ENCODE peak calls at places on chromosomes 11 and 22, in six cellular contexts. One of them, this sample, is unnamed.

GRCh38 chr22:42635531-42635930 is 4.9 kb downstream of the ATP5MGL start:
- DNase-seq in fibroblast of lung: peak
- DNase-seq in mesendoderm: no peak
- DNase-seq in astrocyte: peak
- DNase-seq in PC-3: peak
- DNase-seq in neural progenitor cell: no peak
- DNase-seq in this sample: peak

GRCh38 chr11:74870485-74870884 is 78.4 kb downstream of the XRRA1 start:
- DNase-seq in neural progenitor cell: peak
- DNase-seq in mesendoderm: peak
- DNase-seq in PC-3: peak
- DNase-seq in fibroblast of lung: peak
- DNase-seq in astrocyte: peak
- DNase-seq in this sample: peak

GRCh38 chr11:17930544-17931144 is 82.2 kb downstream of the SERGEF start:
- DNase-seq in fibroblast of lung: no peak
- DNase-seq in PC-3: no peak
- DNase-seq in neural progenitor cell: no peak
- DNase-seq in mesendoderm: peak
- DNase-seq in astrocyte: no peak
- DNase-seq in this sample: no peak

GRCh38 chr11:117458275-117459120 is 130.8 kb downstream of the CEP164 start:
- DNase-seq in PC-3: no peak
- DNase-seq in mesendoderm: no peak
- DNase-seq in astrocyte: no peak
- DNase-seq in neural progenitor cell: no peak
- DNase-seq in fibroblast of lung: no peak
- DNase-seq in this sample: no peak

GRCh38 chr11:102932678-102933077 is 22.9 kb downstream of the MMP13 start:
- DNase-seq in neural progenitor cell: no peak
- DNase-seq in fibroblast of lung: no peak
- DNase-seq in PC-3: no peak
- DNase-seq in astrocyte: no peak
- DNase-seq in mesendoderm: no peak
- DNase-seq in this sample: peak

GRCh38 chr22:47623056-47623739 is 860.7 kb downstream of the TBC1D22A start:
- DNase-seq in neural progenitor cell: no peak
- DNase-seq in mesendoderm: no peak
- DNase-seq in fibroblast of lung: no peak
- DNase-seq in astrocyte: no peak
- DNase-seq in PC-3: no peak
- DNase-seq in this sample: no peak

GRCh38 chr11:63212742-63213141 is 30.7 kb downstream of the SLC22A25 start:
- DNase-seq in mesendoderm: peak
- DNase-seq in neural progenitor cell: peak
- DNase-seq in PC-3: peak
- DNase-seq in astrocyte: no peak
- DNase-seq in fibroblast of lung: peak
- DNase-seq in this sample: peak

GRCh38 chr11:65899356-65900124 is 648 bp downstream of the FOSL1 start:
- DNase-seq in neural progenitor cell: peak
- DNase-seq in PC-3: peak
- DNase-seq in fibroblast of lung: peak
- DNase-seq in astrocyte: peak
- DNase-seq in mesendoderm: peak
- DNase-seq in this sample: peak

GRCh38 chr11:70547386-70547785 is 149.1 kb downstream of the CTTN start:
- DNase-seq in astrocyte: no peak
- DNase-seq in neural progenitor cell: no peak
- DNase-seq in mesendoderm: no peak
- DNase-seq in PC-3: no peak
- DNase-seq in fibroblast of lung: no peak
- DNase-seq in this sample: no peak

GRCh38 chr11:82811369-82811768 is 77.7 kb upstream of the FAM181B start:
- DNase-seq in neural progenitor cell: peak
- DNase-seq in PC-3: no peak
- DNase-seq in mesendoderm: peak
- DNase-seq in fibroblast of lung: no peak
- DNase-seq in astrocyte: no peak
- DNase-seq in this sample: no peak

GRCh38 chr11:82814379-82814778 is 80.7 kb upstream of the FAM181B start:
- DNase-seq in neural progenitor cell: peak
- DNase-seq in PC-3: no peak
- DNase-seq in fibroblast of lung: no peak
- DNase-seq in astrocyte: no peak
- DNase-seq in mesendoderm: no peak
- DNase-seq in this sample: no peak

GRCh38 chr11:82810326-82810725 is 76.7 kb upstream of the FAM181B start:
- DNase-seq in mesendoderm: no peak
- DNase-seq in PC-3: no peak
- DNase-seq in fibroblast of lung: no peak
- DNase-seq in astrocyte: no peak
- DNase-seq in neural progenitor cell: no peak
- DNase-seq in this sample: no peak

GRCh38 chr11:82807646-82808045 is 74.0 kb upstream of the FAM181B start:
- DNase-seq in astrocyte: no peak
- DNase-seq in PC-3: no peak
- DNase-seq in mesendoderm: no peak
- DNase-seq in neural progenitor cell: no peak
- DNase-seq in fibroblast of lung: no peak
- DNase-seq in this sample: no peak

GRCh38 chr11:82810738-82811137 is 77.1 kb upstream of the FAM181B start:
- DNase-seq in astrocyte: no peak
- DNase-seq in fibroblast of lung: no peak
- DNase-seq in neural progenitor cell: no peak
- DNase-seq in PC-3: no peak
- DNase-seq in mesendoderm: no peak
- DNase-seq in this sample: no peak
- H3K9ac ChIP-seq in astrocyte: no peak
- H3K9ac ChIP-seq in fibroblast of lung: no peak
- H3K9ac ChIP-seq in neural progenitor cell: no peak
- H3K9ac ChIP-seq in PC-3: no peak
- H3K9ac ChIP-seq in mesendoderm: no peak
- H3K9ac ChIP-seq in this sample: no peak

GRCh38 chr11:6746086-6746618 is 25.6 kb downstream of the OR2AG2 start:
- DNase-seq in fibroblast of lung: no peak
- DNase-seq in astrocyte: no peak
- DNase-seq in mesendoderm: no peak
- DNase-seq in PC-3: no peak
- DNase-seq in neural progenitor cell: no peak
- DNase-seq in this sample: no peak

GRCh38 chr11:6745018-6745417 is 26.8 kb downstream of the OR2AG2 start:
- DNase-seq in neural progenitor cell: no peak
- DNase-seq in PC-3: no peak
- DNase-seq in astrocyte: no peak
- DNase-seq in mesendoderm: no peak
- DNase-seq in fibroblast of lung: no peak
- DNase-seq in this sample: no peak

GRCh38 chr11:6747097-6747662 is 24.6 kb downstream of the OR2AG2 start:
- DNase-seq in fibroblast of lung: no peak
- DNase-seq in PC-3: no peak
- DNase-seq in astrocyte: no peak
- DNase-seq in neural progenitor cell: no peak
- DNase-seq in mesendoderm: no peak
- DNase-seq in this sample: no peak

GRCh38 chr11:6745465-6746015 is 26.2 kb downstream of the OR2AG2 start:
- DNase-seq in astrocyte: no peak
- DNase-seq in mesendoderm: no peak
- DNase-seq in PC-3: no peak
- DNase-seq in fibroblast of lung: no peak
- DNase-seq in neural progenitor cell: no peak
- DNase-seq in this sample: no peak

GRCh38 chr11:6746626-6747025 is 25.1 kb downstream of the OR2AG2 start:
- DNase-seq in fibroblast of lung: no peak
- DNase-seq in neural progenitor cell: no peak
- DNase-seq in astrocyte: no peak
- DNase-seq in mesendoderm: no peak
- DNase-seq in PC-3: no peak
- DNase-seq in this sample: no peak
- H3K4me3 ChIP-seq in fibroblast of lung: peak
- H3K4me3 ChIP-seq in neural progenitor cell: no peak
- H3K4me3 ChIP-seq in astrocyte: no peak
- H3K4me3 ChIP-seq in mesendoderm: no peak
- H3K4me3 ChIP-seq in PC-3: no peak
- H3K4me3 ChIP-seq in this sample: no peak

DNA sequence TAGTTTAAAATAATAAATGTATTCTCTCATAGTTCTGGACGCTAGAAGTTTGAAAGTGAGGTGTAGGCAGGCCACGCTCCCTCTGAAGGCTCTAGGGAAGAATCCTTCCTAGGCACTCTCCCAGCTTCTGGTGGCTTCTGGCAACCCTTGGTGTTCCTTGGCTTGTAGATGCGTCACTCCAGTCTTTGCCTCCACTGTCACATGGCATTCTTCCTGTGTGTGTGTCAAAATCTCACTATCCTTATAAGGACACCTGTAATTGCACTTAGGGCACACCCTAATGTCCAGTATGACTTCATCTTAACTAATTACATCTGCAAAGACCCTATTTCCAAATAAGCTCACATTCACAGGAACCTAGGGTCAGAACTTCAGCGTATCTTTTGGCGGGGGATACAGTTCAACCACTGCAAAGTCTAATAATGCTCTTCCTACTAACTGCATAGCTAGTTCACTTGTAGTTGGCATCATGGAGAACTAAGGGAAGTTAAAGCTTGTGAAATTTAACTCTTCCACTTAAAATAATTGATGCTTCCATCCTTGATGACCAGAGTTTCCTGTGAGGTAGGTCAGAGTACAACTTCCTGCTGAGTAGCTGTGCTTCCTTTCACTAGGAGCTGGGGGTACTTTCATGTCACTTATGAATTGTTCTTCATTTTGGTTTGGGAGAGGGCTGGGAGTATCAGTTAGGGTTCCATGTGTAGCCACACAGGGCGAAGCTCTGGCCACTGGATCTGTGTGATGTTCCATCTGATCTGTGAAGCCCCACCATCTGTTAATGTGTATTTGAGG is 10.4 kb downstream of the YWHAH start:
- DNase-seq in astrocyte: peak
- DNase-seq in mesendoderm: no peak
- DNase-seq in neural progenitor cell: no peak
- DNase-seq in PC-3: no peak
- DNase-seq in fibroblast of lung: peak
- DNase-seq in this sample: no peak
- H3K9ac ChIP-seq in astrocyte: no peak
- H3K9ac ChIP-seq in mesendoderm: no peak
- H3K9ac ChIP-seq in neural progenitor cell: no peak
- H3K9ac ChIP-seq in PC-3: no peak
- H3K9ac ChIP-seq in fibroblast of lung: no peak
- H3K9ac ChIP-seq in this sample: no peak

GRCh38 chr11:76210920-76211851 is 4.9 kb upstream of the WNT11 start:
- DNase-seq in PC-3: no peak
- DNase-seq in mesendoderm: no peak
- DNase-seq in neural progenitor cell: no peak
- DNase-seq in astrocyte: no peak
- DNase-seq in fibroblast of lung: no peak
- DNase-seq in this sample: no peak
- H3K4me3 ChIP-seq in PC-3: peak
- H3K4me3 ChIP-seq in mesendoderm: no peak
- H3K4me3 ChIP-seq in neural progenitor cell: peak
- H3K4me3 ChIP-seq in astrocyte: peak
- H3K4me3 ChIP-seq in fibroblast of lung: peak
- H3K4me3 ChIP-seq in this sample: peak

This sample was measured in adipocyte.